ENCODE peak calls at places on chromosome 20, in four cellular contexts. T is SK-N-SH, V is GM12878, E is K562. W is an unnamed sample.

GRCh38 chr20:17619351-17620093 is 49.6 kb downstream of the DSTN start:
- DNase-seq in T (peak; percentile 4), V (no peak), E (no peak), W (no peak)

GRCh38 chr20:48186447-48186846 is 401.2 kb upstream of the SULF2 start:
- DNase-seq in T (no peak), V (no peak), E (no peak), W (no peak)

GRCh38 chr20:7161690-7162089 is 394.2 kb downstream of the BMP2 start:
- DNase-seq in T (peak; percentile 11), V (no peak), E (no peak), W (no peak)

GRCh38 chr20:38055294-38055693 is 21.7 kb downstream of the RPRD1B start:
- DNase-seq in T (no peak), V (no peak), E (no peak), W (no peak)

GRCh38 chr20:10498196-10498595 is 63.1 kb downstream of the SLX4IP start:
- DNase-seq in T (no peak), V (no peak), E (no peak), W (no peak)

GRCh38 chr20:17898548-17898994 is 70.0 kb downstream of the SNX5 start:
- DNase-seq in T (peak; percentile 69), V (no peak), E (peak; percentile 46), W (peak; percentile 53)

GRCh38 chr20:37522258-37523011 is 1.4 kb downstream of the NNAT start:
- DNase-seq in T (peak; percentile 73), V (no peak), E (no peak), W (no peak)

GRCh38 chr20:47262365-47263013 is 94.0 kb downstream of the ZMYND8 start:
- DNase-seq in T (peak; percentile 51), V (peak; percentile 84), E (no peak), W (peak; percentile 35)

GRCh38 chr20:13644010-13644409 is 5.3 kb upstream of the TASP1 start:
- DNase-seq in T (no peak), V (no peak), E (no peak), W (no peak)

GRCh38 chr20:5981139-5981538 is 30.7 kb downstream of the MCM8 start:
- DNase-seq in T (no peak), V (no peak), E (no peak), W (no peak)

GRCh38 chr20:63062188-63063140 is 55.7 kb upstream of the BHLHE23 start:
- DNase-seq in T (no peak), V (no peak), E (no peak), W (no peak)

GRCh38 chr20:53847118-53847842 is 223.1 kb downstream of the BCAS1 start:
- DNase-seq in T (no peak), V (no peak), E (no peak), W (peak; percentile 83)

GRCh38 chr20:59938221-59938620 is 1.9 kb downstream of the PPP1R3D start:
- DNase-seq in T (no peak), V (no peak), E (no peak), W (no peak)

GRCh38 chr20:44495802-44496481 is 20.3 kb downstream of the TTPAL start:
- DNase-seq in T (no peak), V (no peak), E (no peak), W (no peak)

GRCh38 chr20:59985864-59986263 is 27.6 kb downstream of the CDH26 start:
- DNase-seq in T (no peak), V (no peak), E (no peak), W (no peak)

GRCh38 chr20:10659651-10660601 is 13.9 kb downstream of the JAG1 start:
- DNase-seq in T (no peak), V (no peak), E (no peak), W (no peak)

DNA sequence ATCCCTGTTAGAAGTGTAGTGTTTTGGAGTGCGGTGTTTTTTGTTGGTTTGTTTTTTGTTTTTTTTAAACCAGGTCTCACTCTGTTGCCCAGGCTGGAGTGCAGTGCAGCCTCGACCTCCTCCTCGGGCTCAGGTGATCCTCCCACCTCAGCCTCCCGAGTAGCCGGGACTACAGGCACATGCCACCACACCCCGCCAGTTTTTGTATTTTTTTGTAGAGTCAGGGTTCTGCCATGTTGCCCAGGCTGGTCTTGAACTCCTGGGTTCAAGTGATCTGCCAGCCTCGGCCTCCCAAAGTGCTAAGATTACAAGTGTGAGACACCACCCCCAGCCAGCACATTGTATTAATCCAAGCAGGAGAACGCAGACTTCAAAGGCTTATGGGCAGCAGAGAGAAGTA is 1.3 kb upstream of the TOP1 start:
- DNase-seq in T (no peak), V (no peak), E (no peak), W (no peak)
- H3K4me3 ChIP-seq in T (no peak overlapping the region), V (peak overlapping the region; percentile 55), E (peak overlapping the region; percentile 90), W (no peak overlapping the region)

DNA sequence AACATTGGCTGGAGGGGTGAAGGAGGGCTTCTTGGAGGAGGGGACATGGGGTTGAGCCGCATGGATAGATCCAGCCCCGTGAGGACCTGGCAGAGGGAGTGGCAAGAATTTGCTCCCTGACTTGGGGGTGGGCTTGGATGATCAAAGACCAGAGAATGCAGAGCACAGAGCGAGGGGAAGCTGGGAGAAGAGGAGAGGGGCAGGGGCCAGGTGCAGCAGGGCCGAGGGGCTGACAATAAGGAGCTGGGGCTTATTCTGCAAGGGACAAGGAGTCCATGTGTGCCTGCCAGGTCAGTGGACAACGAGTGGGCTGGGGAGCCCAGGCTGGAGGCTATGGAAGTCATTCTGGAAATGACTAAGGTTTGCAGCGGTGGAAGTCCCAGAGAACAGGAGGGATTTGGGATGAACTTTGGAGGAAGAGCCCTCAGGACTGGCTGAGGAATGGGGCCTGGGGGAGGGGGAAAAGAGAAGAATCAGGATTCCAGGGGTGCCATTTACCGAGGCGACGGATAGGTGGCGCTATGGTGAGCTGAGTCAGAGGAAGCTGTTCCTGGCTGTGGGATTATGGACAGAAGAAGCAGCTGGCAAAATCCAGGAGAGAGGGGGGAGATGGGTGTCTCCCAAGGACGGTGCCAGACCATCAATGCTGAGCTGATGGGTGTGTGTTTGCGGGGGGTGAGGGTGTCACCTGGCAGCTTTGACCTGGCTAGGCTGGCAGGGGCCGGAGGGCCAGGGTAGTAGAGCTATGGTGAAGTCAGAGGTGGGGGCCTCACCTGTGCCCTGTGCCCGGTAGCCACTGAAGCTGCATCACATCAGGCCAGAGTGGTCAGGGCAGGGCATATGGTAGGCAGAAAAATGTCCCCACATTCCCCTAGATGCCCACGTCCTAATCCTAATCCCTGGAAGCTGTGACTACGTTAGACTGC is 7.8 kb downstream of the KCNG1 start:
- DNase-seq in T (peak; percentile 87), V (no peak), E (peak; percentile 68), W (peak; percentile 15)
- TF ChIP-seq GABPA in T (no peak), V (no peak), E (no peak), W (no peak)

GRCh38 chr20:41222299-41222698 is 85.0 kb downstream of the PLCG1 start:
- DNase-seq in T (no peak), V (no peak), E (no peak), W (no peak)
- H3K4me3 ChIP-seq in T (no peak overlapping the region), V (no peak overlapping the region), E (no peak overlapping the region), W (no peak overlapping the region)

GRCh38 chr20:9024596-9024995 is 44.3 kb upstream of the PLCB4 start:
- DNase-seq in T (no peak), V (no peak), E (no peak), W (no peak)
- TF ChIP-seq GABPA in T (no peak), V (no peak), E (no peak), W (no peak)

GRCh38 chr20:33686984-33687366 is 790 bp upstream of the E2F1 start:
- DNase-seq in T (no peak), V (no peak), E (no peak), W (no peak)

GRCh38 chr20:33687370-33687915 is 1.3 kb upstream of the E2F1 start:
- DNase-seq in T (no peak), V (no peak), E (no peak), W (peak; percentile 80)

GRCh38 chr20:33686008-33686983 is at the start of gene E2F1:
- DNase-seq in T (peak; percentile 99), V (peak; percentile 61), E (peak; percentile 96), W (peak; percentile 96)

GRCh38 chr20:33685328-33686007 is 717 bp downstream of the E2F1 start:
- DNase-seq in T (peak; percentile 80), V (peak; percentile 62), E (peak; percentile 93), W (peak; percentile 61)

DNA sequence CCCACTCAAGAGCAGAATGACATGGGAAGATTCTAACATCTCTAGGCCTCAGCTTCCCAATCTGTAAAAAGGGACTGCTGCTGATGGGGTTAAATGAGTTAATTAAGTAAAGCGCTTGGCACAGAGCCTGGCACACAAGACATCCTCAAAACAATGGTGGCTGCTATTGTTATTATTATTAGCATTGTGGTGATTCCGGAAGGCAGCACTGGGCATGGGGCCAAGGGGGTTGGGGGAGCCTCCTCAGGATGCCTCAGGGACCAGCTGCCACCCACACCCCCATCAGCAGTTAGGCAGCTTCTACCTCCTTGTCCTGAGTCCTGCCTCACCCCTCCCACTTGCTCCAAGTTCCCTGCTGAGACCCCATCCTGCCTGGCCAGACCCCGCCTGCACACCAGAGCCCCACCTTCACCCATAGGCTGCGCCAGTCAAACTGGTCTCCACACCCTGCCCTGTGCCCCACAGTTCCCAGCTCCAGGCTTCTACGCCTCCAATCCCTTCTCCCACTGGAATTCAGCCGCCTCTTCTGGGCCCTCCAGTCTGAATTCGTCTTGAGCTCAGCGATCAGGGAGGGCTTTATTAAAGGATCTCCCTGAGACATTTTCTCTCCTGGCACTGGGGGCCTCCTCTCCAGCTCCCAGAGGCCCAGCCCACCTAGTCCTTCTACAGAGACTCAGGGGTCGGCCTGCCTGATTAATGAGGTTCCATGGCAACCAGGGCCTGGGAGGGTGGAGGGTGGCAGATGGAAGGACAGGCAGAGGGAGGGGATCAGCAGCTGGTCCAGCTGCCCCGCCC is 1.5 kb downstream of the E2F1 start:
- DNase-seq in T (peak; percentile 76), V (no peak), E (no peak), W (no peak)
- H3K4me3 ChIP-seq in T (peak overlapping the region; percentile 61), V (peak overlapping the region; percentile 79), E (peak overlapping the region; percentile 65), W (peak overlapping the region; percentile 75)

GRCh38 chr20:33659341-33660034 is 2.6 kb upstream of the C20orf144 start:
- DNase-seq in T (no peak), V (no peak), E (no peak), W (no peak)
- TF ChIP-seq GABPA in T (no peak), V (no peak), E (no peak), W (no peak)

GRCh38 chr20:2872304-2873009 is 824 bp upstream of the PTPRA start:
- DNase-seq in T (peak; percentile 79), V (peak; percentile 20), E (peak; percentile 61), W (peak; percentile 81)

GRCh38 chr20:2873747-2874041 is 413 bp downstream of the PTPRA start:
- DNase-seq in T (peak; percentile 88), V (no peak), E (peak; percentile 61), W (peak; percentile 10)

GRCh38 chr20:2873010-2873746 is at the start of gene PTPRA:
- DNase-seq in T (peak; percentile 97), V (peak; percentile 59), E (peak; percentile 92), W (peak; percentile 94)

GRCh38 chr20:2871111-2871465 is 2.2 kb upstream of the PTPRA start:
- DNase-seq in T (no peak), V (no peak), E (no peak), W (no peak)

GRCh38 chr20:2871555-2872303 is 1.6 kb upstream of the PTPRA start:
- DNase-seq in T (no peak), V (no peak), E (peak; percentile 51), W (no peak)
- H3K4me3 ChIP-seq in T (peak overlapping the region; percentile 89), V (peak overlapping the region; percentile 68), E (peak overlapping the region; percentile 98), W (peak overlapping the region; percentile 93)